ENCODE peak calls at places on chromosomes 6 and 20, in four cellular contexts. E, H, J and W are unnamed samples.

GRCh38 chr6:145044606-145045275 is 690.6 kb downstream of the EPM2A start:
- DNase-seq in E (no peak), H (no peak), J (no peak), W (no peak)

GRCh38 chr6:5295612-5296011 is 34.3 kb downstream of the FARS2 start:
- DNase-seq in E (no peak), H (no peak), J (no peak), W (no peak)

GRCh38 chr20:23142162-23143050 is 56.3 kb upstream of the CD93 start:
- DNase-seq in E (no peak), H (no peak), J (no peak), W (peak; percentile 67)

GRCh38 chr6:74273541-74273940 is 577.5 kb downstream of the CD109 start:
- DNase-seq in E (no peak), H (no peak), J (no peak), W (no peak)

GRCh38 chr6:236519-236918 is 55.8 kb upstream of the DUSP22 start:
- DNase-seq in E (no peak), H (no peak), J (no peak), W (no peak)

GRCh38 chr6:73854998-73855718 is 159.2 kb downstream of the CD109 start:
- DNase-seq in E (no peak), H (peak; percentile 9), J (no peak), W (no peak)

GRCh38 chr6:43941174-43941573 is 171.2 kb downstream of the VEGFA start:
- DNase-seq in E (no peak), H (no peak), J (no peak), W (no peak)

GRCh38 chr6:99350573-99350972 is 1.1 kb upstream of the FAXC start:
- DNase-seq in E (no peak), H (no peak), J (no peak), W (no peak)

GRCh38 chr20:3158968-3159431 is 665 bp downstream of the FASTKD5 start:
- DNase-seq in E (no peak), H (no peak), J (no peak), W (no peak)

GRCh38 chr20:35791823-35792222 is 20.0 kb downstream of the PHF20 start:
- DNase-seq in E (no peak), H (no peak), J (no peak), W (no peak)

GRCh38 chr20:45308078-45308778 is at the start of gene MATN4:
- DNase-seq in E (peak; percentile 50), H (no peak), J (no peak), W (no peak)

GRCh38 chr6:79028641-79029314 is 49.3 kb downstream of the PHIP start:
- DNase-seq in E (no peak), H (no peak), J (no peak), W (no peak)

GRCh38 chr20:35901678-35902544 is 52.4 kb downstream of the SCAND1 start:
- DNase-seq in E (no peak), H (no peak), J (no peak), W (no peak)

GRCh38 chr20:62381842-62382241 is 5.1 kb upstream of the RPS21 start:
- DNase-seq in E (no peak), H (no peak), J (no peak), W (no peak)

GRCh38 chr20:21510414-21510971 is 3.4 kb downstream of the NKX2-2 start:
- DNase-seq in E (no peak), H (no peak), J (no peak), W (no peak)

GRCh38 chr6:6634735-6635075 is 46.2 kb downstream of the LY86 start:
- DNase-seq in E (no peak), H (no peak), J (no peak), W (no peak)

GRCh38 chr20:63150911-63151531 is 64.9 kb downstream of the YTHDF1 start:
- DNase-seq in E (peak; percentile 3), H (no peak), J (no peak), W (no peak)

GRCh38 chr20:18645196-18645745 is 57.4 kb downstream of the DTD1 start:
- DNase-seq in E (no peak), H (no peak), J (no peak), W (no peak)

GRCh38 chr6:35511980-35512379 is 716 bp downstream of the TULP1 start:
- DNase-seq in E (no peak), H (no peak), J (no peak), W (no peak)

GRCh38 chr6:12992770-12993169 is 276.2 kb downstream of the PHACTR1 start:
- DNase-seq in E (no peak), H (no peak), J (no peak), W (no peak)

GRCh38 chr6:5667737-5668136 is 339.0 kb downstream of the NRN1 start:
- DNase-seq in E (no peak), H (no peak), J (peak; percentile 6), W (no peak)

GRCh38 chr20:12173333-12173732 is 255.6 kb downstream of the BTBD3 start:
- DNase-seq in E (no peak), H (no peak), J (no peak), W (no peak)

GRCh38 chr20:63497138-63497945 is 1.5 kb downstream of the EEF1A2 start:
- DNase-seq in E (no peak), H (no peak), J (no peak), W (no peak)

GRCh38 chr6:16504608-16505007 is 256.7 kb downstream of the ATXN1 start:
- DNase-seq in E (no peak), H (no peak), J (no peak), W (no peak)

GRCh38 chr6:50791900-50792508 is 26.7 kb upstream of the TFAP2B start:
- DNase-seq in E (no peak), H (no peak), J (no peak), W (no peak)

GRCh38 chr6:143108278-143108677 is 47.6 kb downstream of the AIG1 start:
- DNase-seq in E (no peak), H (no peak), J (no peak), W (no peak)